ENCODE peak calls at places on chromosomes 13 and 19, in four cellular contexts. F is tibial artery, J is HAP-1, O is Peyer's patch. N is an unnamed sample. For H3K4me1 and H3K36me3, the result is how much of the 10 kb centered on the place peaks cover.

GRCh38 chr13:113726961-113727411 is 32.0 kb upstream of the TMEM255B start:
- DNase-seq in J (no peak), O (no peak), F (no peak), N (no peak)

GRCh38 chr13:32330438-32330837 is 15.1 kb downstream of the BRCA2 start:
- DNase-seq in O (no peak), F (no peak), J (no peak), N (no peak)

GRCh38 chr13:114285166-114285808 is 3.9 kb downstream of the UPF3A start:
- DNase-seq in O (no peak), F (no peak), J (no peak), N (no peak)

GRCh38 chr13:80262051-80262695 is 78.8 kb downstream of the SPRY2 start:
- DNase-seq in J (no peak), F (no peak), O (no peak), N (no peak)

GRCh38 chr19:44741841-44742352 is 6.6 kb upstream of the BCL3 start:
- DNase-seq in F (peak), O (peak), J (peak), N (peak)

GRCh38 chr19:54096642-54097106 is 3.9 kb downstream of the OSCAR start:
- DNase-seq in F (no peak), J (no peak), O (peak), N (peak)

GRCh38 chr19:5181331-5181730 is 159.3 kb downstream of the PTPRS start:
- DNase-seq in J (no peak), O (no peak), F (no peak), N (no peak)

GRCh38 chr13:66926851-66927524 is 303.1 kb downstream of the PCDH9 start:
- DNase-seq in F (no peak), O (no peak), J (no peak), N (no peak)

DNA sequence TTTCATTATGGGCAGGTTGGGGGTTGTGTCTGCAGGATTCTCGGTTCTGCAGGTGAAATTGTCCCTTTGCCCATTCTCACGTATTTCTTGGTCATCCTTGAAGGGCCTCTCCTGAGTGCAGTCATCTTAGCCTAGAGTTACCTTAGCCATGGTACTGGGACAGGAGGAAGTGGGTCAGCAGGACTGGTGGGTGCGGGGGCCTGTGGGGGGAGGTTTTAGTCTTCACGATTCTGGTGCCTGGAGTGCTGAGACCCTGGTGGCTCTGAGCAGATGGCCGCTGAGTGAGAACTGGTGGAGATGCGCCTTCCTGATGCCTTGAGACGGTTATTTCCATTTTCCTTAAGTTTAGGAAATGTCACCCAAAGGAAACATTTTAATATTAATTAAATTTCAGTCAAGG is 11.8 kb downstream of the COL4A2 start:
- DNase-seq in O (no peak), J (no peak), F (peak), N (no peak)
- H3K4me1 ChIP-seq in O (under half), J (under half), F (under half), N (under half)

GRCh38 chr19:15432629-15433518 is 14.1 kb upstream of the AKAP8L start:
- DNase-seq in F (peak), J (peak), O (peak), N (peak)

GRCh38 chr19:15429825-15430467 is 11.2 kb upstream of the AKAP8L start:
- DNase-seq in J (no peak), O (no peak), F (no peak), N (no peak)

GRCh38 chr19:15432018-15432494 is 13.3 kb upstream of the AKAP8L start:
- DNase-seq in J (no peak), F (no peak), O (no peak), N (no peak)

GRCh38 chr19:15430526-15431120 is 11.8 kb upstream of the AKAP8L start:
- DNase-seq in F (no peak), J (no peak), O (no peak), N (no peak)

DNA sequence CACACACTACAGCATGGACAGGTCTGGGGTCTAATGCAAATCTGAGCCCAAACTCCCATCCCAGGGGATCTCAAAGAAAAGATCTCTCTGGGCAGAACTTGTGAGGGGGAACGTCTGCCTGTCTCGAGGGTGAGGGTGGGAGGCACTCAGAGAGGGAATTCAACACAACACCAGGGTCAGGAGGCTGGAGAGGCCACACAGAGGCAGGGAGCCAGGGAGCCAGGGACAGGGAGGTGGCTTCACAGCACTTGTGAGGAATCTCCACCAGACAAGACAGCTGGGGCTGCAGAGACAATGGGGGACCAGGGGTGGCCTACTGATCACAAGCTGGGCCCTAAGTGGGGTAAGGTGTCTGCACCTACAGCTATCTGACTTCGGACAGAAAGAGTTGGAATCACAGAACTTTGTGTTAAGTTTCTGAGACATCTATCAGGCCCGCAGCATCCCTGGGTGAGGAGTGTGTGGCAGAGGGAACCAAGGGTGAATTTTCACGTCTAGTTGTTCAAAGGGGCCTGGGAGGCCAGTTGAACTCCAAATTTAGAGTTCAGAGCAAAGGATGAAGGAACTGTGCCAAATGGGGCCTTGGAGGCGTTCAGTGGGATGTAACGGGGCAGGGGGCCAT is 12.7 kb upstream of the AKAP8L start:
- DNase-seq in O (no peak), F (no peak), J (no peak), N (no peak)
- H3K36me3 ChIP-seq in O (under half), F (under half), J (under half), N (under half)

GRCh38 chr19:35908010-35908441 is at the start of gene TYROBP:
- DNase-seq in F (no peak), J (no peak), O (no peak), N (no peak)

GRCh38 chr19:35908977-35909683 is 1.0 kb upstream of the TYROBP start:
- DNase-seq in O (peak), F (peak), J (no peak), N (no peak)

GRCh38 chr19:35909684-35910035 is 1.6 kb upstream of the TYROBP start:
- DNase-seq in J (no peak), O (no peak), F (no peak), N (no peak)

GRCh38 chr19:35905178-35905727 is 2.8 kb downstream of the TYROBP start:
- DNase-seq in O (no peak), J (no peak), F (no peak), N (no peak)

GRCh38 chr19:35907377-35907745 is 734 bp downstream of the TYROBP start:
- DNase-seq in O (no peak), J (no peak), F (no peak), N (no peak)
- H3K4me1 ChIP-seq in O (under half), J (under half), F (under half), N (under half)

GRCh38 chr19:58217607-58218391 is 10.9 kb upstream of the ZNF544 start:
- DNase-seq in O (no peak), J (no peak), F (no peak), N (no peak)
- H3K36me3 ChIP-seq in O (under half), J (under half), F (under half), N (under half)

GRCh38 chr19:18229474-18229873 is 3.2 kb upstream of the PDE4C start:
- DNase-seq in F (no peak), J (no peak), O (no peak), N (no peak)

GRCh38 chr19:18227781-18228271 is 1.6 kb upstream of the PDE4C start:
- DNase-seq in F (no peak), O (no peak), J (no peak), N (no peak)

GRCh38 chr19:18230941-18231734 is 4.9 kb upstream of the PDE4C start:
- DNase-seq in J (no peak), O (no peak), F (no peak), N (no peak)

GRCh38 chr19:18231775-18232174 is 5.5 kb upstream of the PDE4C start:
- DNase-seq in F (no peak), O (no peak), J (no peak), N (no peak)

DNA sequence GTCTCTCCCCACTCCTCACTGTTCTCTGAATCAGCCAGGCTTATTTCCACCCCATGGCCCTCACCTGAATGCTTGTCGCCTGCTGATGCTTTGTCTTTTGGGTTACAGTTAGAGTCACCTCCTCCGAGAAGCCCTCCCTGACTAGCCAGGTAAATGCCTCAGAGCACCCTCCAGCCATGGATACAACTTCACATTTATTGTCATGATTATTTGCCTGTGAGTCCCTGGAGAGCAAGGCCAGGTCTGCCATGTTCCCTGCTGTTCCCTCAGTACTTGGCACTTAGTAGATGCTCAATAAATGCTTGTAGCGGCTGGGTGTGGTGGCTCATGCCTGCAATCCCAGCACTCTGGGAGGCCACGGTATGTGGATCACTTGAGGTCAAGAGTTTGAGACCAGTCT is 3.7 kb upstream of the PDE4C start:
- DNase-seq in F (no peak), J (no peak), O (no peak), N (no peak)
- H3K4me1 ChIP-seq in F (under half), J (under half), O (under half), N (under half)